ENCODE peak calls at places on chromosome 17, in seven cellular contexts. O is prostate gland, W is GM12892, Y is sigmoid colon, M is stomach, D is suprapubic skin, J is spleen. Q is an unnamed sample.

GRCh38 chr17:42389135-42389417 is 834 bp upstream of the STAT3 start:
- DNase-seq in D (no peak), J (no peak), W (no peak), M (no peak), O (no peak), Y (no peak), Q (no peak)

GRCh38 chr17:80416940-80417293 is 1.9 kb downstream of the ENDOV start:
- DNase-seq in M (no peak), O (no peak), Y (no peak), D (no peak), W (no peak), J (no peak), Q (no peak)

GRCh38 chr17:50425682-50426471 is at the start of gene ACSF2:
- DNase-seq in M (peak), W (peak), D (peak), J (peak), Y (peak), O (peak), Q (peak)

GRCh38 chr17:4948997-4949320 is 629 bp upstream of the PFN1 start:
- DNase-seq in D (peak), M (peak), W (peak), O (peak), J (peak), Y (peak), Q (peak)

GRCh38 chr17:1904273-1905052 is 74.7 kb downstream of the RPA1 start:
- DNase-seq in D (no peak), W (peak), J (no peak), M (no peak), Y (no peak), O (no peak), Q (peak)

GRCh38 chr17:17551361-17551760 is 40.1 kb downstream of the PEMT start:
- DNase-seq in Y (no peak), W (no peak), J (no peak), O (no peak), D (no peak), M (no peak), Q (no peak)

GRCh38 chr17:29155966-29156338 is 24.2 kb downstream of the MYO18A start:
- DNase-seq in W (no peak), O (no peak), D (no peak), Y (no peak), M (no peak), J (no peak), Q (no peak)

GRCh38 chr17:69473801-69474170 is 59.3 kb downstream of the MAP2K6 start:
- DNase-seq in J (no peak), W (no peak), O (no peak), D (no peak), M (no peak), Y (no peak), Q (no peak)

GRCh38 chr17:31085563-31085962 is 9.2 kb upstream of the NF1 start:
- DNase-seq in D (no peak), O (no peak), W (no peak), Y (no peak), M (no peak), J (no peak), Q (no peak)

DNA sequence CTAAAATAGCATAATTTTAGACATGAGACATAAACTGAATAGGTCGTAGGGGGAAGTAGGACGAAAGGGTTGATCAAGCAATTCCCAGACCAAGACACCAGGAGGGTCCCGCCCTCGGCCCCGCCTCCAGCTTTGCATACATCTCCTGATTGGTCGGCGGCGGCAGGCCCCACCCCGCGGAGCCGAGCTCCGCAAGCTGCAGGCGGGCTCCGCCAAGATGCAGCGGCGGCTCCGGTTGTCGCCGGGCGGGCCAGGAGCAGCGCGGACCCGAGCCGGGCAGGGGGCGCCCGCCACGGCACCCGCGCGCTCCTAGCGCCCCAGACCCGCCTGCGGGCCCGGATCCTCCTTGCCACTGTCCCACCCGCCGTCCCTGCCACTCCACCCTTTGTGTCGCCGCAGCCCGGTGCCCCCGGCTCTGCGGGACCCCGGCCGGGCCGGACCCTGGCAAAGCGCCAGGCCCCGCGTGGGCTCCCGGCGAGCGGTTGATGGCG is at the start of gene CDR2L:
- DNase-seq in O (peak), M (peak), J (peak), Y (peak), W (peak), D (peak), Q (peak)
- TF ChIP-seq POLR2A in O (peak), M (no peak), J (no peak), Y (peak), W (no peak), D (peak), Q (no peak)

GRCh38 chr17:68383120-68383442 is 74.2 kb downstream of the WIPI1 start:
- DNase-seq in W (no peak), O (no peak), Y (no peak), D (no peak), J (no peak), M (no peak), Q (no peak)

GRCh38 chr17:68385490-68386215 is 71.6 kb downstream of the WIPI1 start:
- DNase-seq in W (no peak), D (peak), Y (peak), J (no peak), M (no peak), O (no peak), Q (no peak)

GRCh38 chr17:68382582-68383085 is 74.7 kb downstream of the WIPI1 start:
- DNase-seq in W (no peak), M (no peak), Y (no peak), O (no peak), J (no peak), D (no peak), Q (no peak)

GRCh38 chr17:68384941-68385340 is 72.4 kb downstream of the WIPI1 start:
- DNase-seq in D (peak), O (no peak), W (no peak), J (no peak), Y (peak), M (no peak), Q (no peak)

DNA sequence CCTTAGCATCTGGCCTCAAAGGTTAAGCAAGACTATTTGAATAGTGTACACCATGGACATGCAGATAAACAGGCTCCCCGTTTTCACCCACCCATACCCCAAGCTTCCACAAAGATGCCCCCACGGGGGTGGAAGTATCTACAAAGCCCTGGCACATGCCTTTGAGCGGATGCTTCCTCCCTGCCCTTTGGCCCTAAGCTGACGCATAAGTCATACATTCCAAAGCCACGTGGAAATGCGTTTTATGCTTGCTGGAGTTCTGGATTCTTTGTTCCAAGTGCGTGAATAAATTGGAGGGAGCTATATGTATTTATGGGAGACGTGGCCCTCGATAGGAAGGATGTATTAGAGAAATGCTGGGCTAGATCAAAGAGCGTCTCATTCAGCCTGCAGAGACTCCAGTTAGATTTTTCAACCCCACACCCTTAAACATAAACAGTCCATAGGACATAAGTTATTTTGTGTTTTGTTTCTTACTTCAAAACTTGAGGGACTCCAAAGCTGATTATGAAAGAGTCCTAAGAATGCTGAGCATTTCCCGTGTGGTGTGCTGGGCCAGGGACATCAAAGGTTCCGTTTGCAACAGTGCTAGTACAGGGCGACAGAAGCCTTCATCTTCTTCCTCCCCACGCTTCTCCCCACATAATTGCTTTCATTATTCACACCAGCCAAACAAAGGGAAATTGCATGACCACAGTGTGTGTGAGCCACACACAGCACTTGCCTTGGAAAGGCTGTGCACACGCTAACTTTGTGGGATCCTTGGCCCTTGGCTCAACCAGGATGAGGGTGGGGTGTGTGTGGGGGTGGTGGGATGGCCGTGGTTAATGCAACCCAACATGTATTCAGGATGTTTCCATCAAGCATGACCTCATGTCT is 73.6 kb downstream of the WIPI1 start:
- DNase-seq in D (peak), J (no peak), Y (peak), O (no peak), M (no peak), W (no peak), Q (no peak)
- TF ChIP-seq POLR2AphosphoS5 in D (no peak), J (no peak), Y (no peak), O (no peak), M (no peak), W (no peak), Q (no peak)

DNA sequence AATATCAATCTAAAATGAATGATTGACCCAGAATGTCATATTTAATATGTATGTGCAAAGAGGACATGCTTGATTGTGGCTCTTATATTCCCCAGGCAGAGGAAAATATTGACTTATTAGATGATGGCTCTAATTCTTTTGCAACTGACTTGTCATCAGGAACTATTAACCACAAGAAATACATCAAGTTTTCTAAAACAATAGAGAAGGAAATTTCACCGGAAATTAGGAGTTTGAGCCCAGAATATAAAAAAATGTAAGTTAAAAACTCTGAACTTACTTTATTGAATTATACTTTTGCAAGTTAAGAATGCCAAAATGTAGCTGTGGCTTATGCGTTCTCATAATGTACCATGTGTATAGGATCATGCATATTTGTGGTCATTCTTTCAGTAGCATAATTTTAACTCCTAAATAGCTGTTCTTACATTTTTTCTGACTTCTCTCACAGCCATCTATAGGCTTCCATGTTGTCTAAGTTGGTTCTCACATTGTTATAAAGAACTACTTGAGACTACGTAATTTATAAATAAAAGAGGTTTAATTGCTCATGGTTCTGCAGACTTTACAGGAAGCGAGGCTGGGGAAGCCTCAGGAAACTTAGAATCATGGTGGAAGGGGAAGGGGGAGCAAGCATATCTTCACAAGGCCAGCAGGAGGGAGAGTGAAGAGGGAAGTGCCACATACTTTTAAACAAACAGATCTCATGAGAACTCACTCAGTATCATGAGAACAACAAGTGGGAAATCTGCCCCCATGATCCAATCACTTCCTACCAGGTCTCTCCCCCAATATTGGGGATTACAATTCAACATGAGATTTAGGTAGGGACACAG is 11.6 kb downstream of the EFCAB13 start:
- DNase-seq in O (no peak), Y (no peak), D (no peak), W (no peak), J (no peak), M (no peak), Q (no peak)
- TF ChIP-seq POLR2A in O (no peak), Y (no peak), D (no peak), W (no peak), J (no peak), M (no peak), Q (no peak)

DNA sequence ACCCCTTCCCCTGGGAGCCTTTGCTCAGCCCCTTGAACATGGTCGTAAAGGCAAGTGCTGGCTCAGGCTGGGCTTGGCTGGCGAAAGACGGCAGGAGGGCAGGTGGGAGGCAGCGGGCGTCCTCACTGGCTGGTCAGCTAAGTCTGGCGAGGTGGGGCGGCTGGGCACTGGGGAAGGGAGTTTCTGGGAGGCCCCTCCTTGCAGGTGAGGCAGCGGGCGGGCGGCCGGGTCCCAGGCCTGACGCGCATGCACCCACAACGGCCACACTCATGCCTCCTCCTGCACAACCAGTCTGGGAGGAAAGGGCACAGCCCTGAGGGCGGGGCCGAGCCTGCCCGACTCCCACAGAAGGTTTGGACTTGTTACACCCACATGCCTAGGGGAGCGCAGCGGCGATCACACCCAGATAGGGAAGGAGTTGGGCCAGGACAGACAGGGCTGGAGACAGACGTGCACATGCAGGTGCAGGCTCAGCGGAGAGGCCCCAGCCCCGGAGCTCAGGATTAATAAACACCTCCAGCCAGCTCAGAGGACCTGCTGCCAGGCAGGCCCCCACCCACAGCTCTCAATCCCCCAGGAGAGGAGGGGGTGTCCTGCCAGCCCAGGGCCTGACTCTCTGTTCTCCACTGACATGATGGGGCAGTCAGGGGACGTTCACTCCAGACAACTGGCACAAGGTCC is at the start of gene EVPL:
- DNase-seq in M (peak), D (no peak), W (no peak), Y (no peak), J (no peak), O (peak), Q (no peak)
- TF ChIP-seq POLR2AphosphoS5 in M (no peak), D (peak), W (no peak), Y (no peak), J (no peak), O (peak), Q (no peak)

DNA sequence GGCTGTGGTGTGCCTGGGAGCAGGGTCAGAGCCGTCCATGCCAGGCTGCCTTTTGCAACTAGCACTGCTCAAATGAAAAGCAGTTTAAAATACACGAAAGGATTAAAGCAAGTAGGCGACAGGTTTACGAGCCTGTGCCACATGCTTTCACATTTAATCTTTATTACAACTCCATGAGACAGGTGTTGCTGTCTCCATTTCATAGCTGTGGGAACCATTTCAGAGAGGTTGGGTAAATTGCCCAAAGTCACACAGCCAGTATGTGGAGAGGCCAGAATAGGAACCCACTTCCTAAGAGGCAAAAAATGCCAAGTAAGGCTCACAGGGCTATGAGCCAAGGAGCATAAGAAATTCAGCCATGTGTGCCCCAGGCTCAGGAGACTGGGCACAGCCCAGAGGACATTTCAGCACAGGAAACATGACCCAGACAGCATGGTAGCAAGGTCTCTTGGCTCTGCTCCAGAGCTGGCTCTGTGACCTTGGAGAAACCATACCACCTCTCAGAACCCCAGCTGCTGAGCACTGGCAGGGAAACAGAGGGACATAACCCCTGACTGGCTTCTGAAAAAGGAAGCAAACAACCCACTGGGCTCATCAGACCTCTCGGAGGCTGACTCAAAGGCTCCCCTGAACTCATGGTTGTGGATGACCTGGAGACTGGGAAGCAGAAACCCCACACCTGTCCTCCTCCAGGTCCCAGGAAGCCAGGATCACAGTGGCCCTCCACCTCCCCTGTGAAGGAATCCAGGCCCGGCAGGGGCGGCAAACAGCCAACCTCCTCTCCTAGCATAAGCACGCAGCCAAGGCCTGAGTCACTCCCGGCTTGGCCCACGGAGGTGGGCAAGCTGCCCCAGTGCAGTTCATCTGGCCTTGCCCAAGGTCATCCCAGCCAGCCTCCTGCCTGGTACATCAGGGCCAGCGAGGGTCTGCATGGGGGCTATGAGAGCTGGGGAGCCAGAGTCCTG is 40.3 kb upstream of the MRPS23 start:
- DNase-seq in D (peak), M (peak), Y (peak), W (no peak), J (no peak), O (peak), Q (no peak)
- TF ChIP-seq POLR2A in D (no peak), M (no peak), Y (no peak), W (no peak), J (no peak), O (no peak), Q (no peak)

DNA sequence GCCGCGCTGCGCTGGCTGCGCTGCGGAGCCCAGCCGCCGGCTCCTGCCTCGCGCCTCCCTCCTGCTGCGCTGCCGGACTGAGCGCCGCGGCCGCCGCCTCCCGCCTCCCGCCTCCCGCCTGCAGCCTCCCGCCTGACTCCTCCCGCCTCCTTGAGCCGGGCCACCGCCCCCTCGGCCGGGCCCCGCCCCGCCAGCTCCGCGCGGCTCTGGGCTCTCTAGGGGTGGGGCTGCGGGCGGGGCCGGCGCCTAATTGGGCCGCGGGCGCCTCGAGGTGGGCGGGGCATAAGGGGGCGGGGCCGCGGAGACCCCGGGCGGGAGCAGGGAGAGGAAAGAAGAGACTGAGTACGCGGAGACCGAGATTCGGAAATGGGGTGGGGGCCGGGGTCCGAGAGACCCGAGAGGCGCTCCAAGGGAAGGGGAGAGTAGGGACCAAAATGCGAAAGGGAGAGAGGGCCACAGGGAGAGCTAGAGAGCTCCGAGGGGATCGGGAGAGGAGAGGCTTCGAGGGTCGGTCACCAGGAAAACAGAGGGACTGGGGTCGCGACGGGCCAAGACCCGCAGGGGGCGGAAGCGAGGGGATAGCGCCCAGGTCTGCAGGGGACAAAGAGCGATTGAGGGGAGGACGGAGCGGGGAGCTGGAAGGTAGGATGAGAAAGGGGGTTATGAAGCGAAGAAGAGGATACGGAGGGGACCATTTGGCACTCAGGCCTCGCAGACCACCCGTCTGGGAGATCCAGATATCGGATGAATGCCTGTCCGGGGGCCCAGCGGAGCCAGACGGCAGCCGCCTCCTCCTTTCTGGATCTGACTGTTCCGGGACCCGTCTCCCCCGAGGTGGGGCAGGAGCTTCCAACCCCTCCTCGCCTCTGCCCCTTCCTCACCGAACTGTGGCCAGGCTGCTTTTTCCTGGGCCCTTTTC is at the start of gene C1QL1:
- DNase-seq in Y (peak), O (peak), M (peak), D (peak), J (peak), W (peak), Q (peak)
- TF ChIP-seq POLR2AphosphoS5 in Y (peak), O (peak), M (no peak), D (no peak), J (peak), W (no peak), Q (no peak)

GRCh38 chr17:7836596-7837374 is 2.8 kb downstream of the KDM6B start:
- DNase-seq in J (peak), D (peak), O (peak), W (no peak), Y (peak), M (peak), Q (no peak)
- TF ChIP-seq POLR2A in J (no peak), D (no peak), O (no peak), W (no peak), Y (no peak), M (no peak), Q (no peak)

GRCh38 chr17:81491761-81492160 is 20.8 kb downstream of the ACTG1 start:
- DNase-seq in Y (no peak), O (no peak), D (no peak), W (no peak), J (no peak), M (no peak), Q (no peak)
- TF ChIP-seq POLR2AphosphoS5 in Y (no peak), O (no peak), D (no peak), W (no peak), J (no peak), M (no peak), Q (no peak)